ENCODE peak calls at places on chromosomes 4 and X, in four cellular contexts. Q is WTC11, S is HepG2, X is K562. Z is an unnamed sample.
A peak's percentile ranks its signal among the peaks of the same experiment; 100 is the strongest.

GRCh38 chr4:8350326-8350725 is 80.8 kb downstream of the HTRA3 start:
- DNase-seq in Q (no peak), S (no peak), X (no peak), Z (no peak)

GRCh38 chr4:70728096-70728495 is 6.3 kb downstream of the RUFY3 start:
- DNase-seq in Q (no peak), S (no peak), X (no peak), Z (no peak)

GRCh38 chr4:112626228-112626627 is 10.5 kb downstream of the ZGRF1 start:
- DNase-seq in Q (no peak), S (no peak), X (no peak), Z (no peak)

GRCh38 chr4:89769856-89770255 is 67.1 kb downstream of the SNCA start:
- DNase-seq in Q (no peak), S (no peak), X (no peak), Z (no peak)

GRCh38 chr4:963276-964225 is 9.8 kb downstream of the DGKQ start:
- DNase-seq in Q (peak; percentile 9), S (no peak), X (no peak), Z (no peak)

GRCh38 chrX:120790118-120790517 is 85.5 kb downstream of the CT47B1 start:
- DNase-seq in Q (no peak), S (peak; percentile 40), X (peak; percentile 63), Z (peak; percentile 75)

GRCh38 chr4:119715490-119716445 is 87.2 kb upstream of the PDE5A start:
- DNase-seq in Q (no peak), S (no peak), X (no peak), Z (no peak)

GRCh38 chr4:36024901-36025610 is 219.3 kb downstream of the ARAP2 start:
- DNase-seq in Q (no peak), S (no peak), X (no peak), Z (no peak)

GRCh38 chr4:2940267-2941137 is 22.7 kb downstream of the NOP14 start:
- DNase-seq in Q (no peak), S (no peak), X (no peak), Z (no peak)

GRCh38 chr4:32429151-32429550 is 1709.0 kb downstream of the PCDH7 start:
- DNase-seq in Q (no peak), S (no peak), X (no peak), Z (no peak)

GRCh38 chr4:162485486-162485885 is 321.7 kb upstream of the FSTL5 start:
- DNase-seq in Q (no peak), S (no peak), X (no peak), Z (no peak)

GRCh38 chrX:137562096-137562495 is 3.8 kb upstream of the ZIC3 start:
- DNase-seq in Q (no peak), S (no peak), X (no peak), Z (no peak)

GRCh38 chr4:40192286-40193017 is 4.4 kb upstream of the RHOH start:
- DNase-seq in Q (no peak), S (peak; percentile 16), X (no peak), Z (no peak)

GRCh38 chr4:147090486-147090885 is 144.8 kb upstream of the TTC29 start:
- DNase-seq in Q (no peak), S (no peak), X (no peak), Z (no peak)

GRCh38 chrX:38561951-38562719 is 793 bp downstream of the TSPAN7 start:
- DNase-seq in Q (peak; percentile 19), S (peak; percentile 3), X (no peak), Z (peak; percentile 19)

GRCh38 chr4:80831383-80832361 is 198.8 kb upstream of the BMP3 start:
- DNase-seq in Q (no peak), S (no peak), X (no peak), Z (no peak)

GRCh38 chr4:119873794-119874325 is 192.8 kb downstream of the MAD2L1 start:
- DNase-seq in Q (no peak), S (no peak), X (no peak), Z (no peak)

GRCh38 chr4:98688416-98689290 is 30.2 kb upstream of the TSPAN5 start:
- DNase-seq in Q (no peak), S (peak; percentile 9), X (peak; percentile 48), Z (no peak)

GRCh38 chr4:95499176-95499760 is 49.5 kb downstream of the UNC5C start:
- DNase-seq in Q (no peak), S (no peak), X (no peak), Z (no peak)

GRCh38 chr4:6788123-6788522 is 5.6 kb downstream of the KIAA0232 start:
- DNase-seq in Q (no peak), S (no peak), X (peak; percentile 67), Z (no peak)

GRCh38 chr4:7052923-7053715 is 9.9 kb downstream of the TADA2B start:
- DNase-seq in Q (no peak), S (no peak), X (no peak), Z (no peak)

GRCh38 chr4:106105697-106106096 is 210.3 kb downstream of the TBCK start:
- DNase-seq in Q (no peak), S (no peak), X (no peak), Z (no peak)

GRCh38 chr4:106109929-106110328 is 206.1 kb downstream of the TBCK start:
- DNase-seq in Q (no peak), S (no peak), X (no peak), Z (no peak)

GRCh38 chr4:106104276-106104675 is 209.0 kb downstream of the NPNT start:
- DNase-seq in Q (no peak), S (no peak), X (no peak), Z (no peak)
- TF ChIP-seq ELF4 in Q (no peak), S (no peak), X (no peak), Z (no peak)

DNA sequence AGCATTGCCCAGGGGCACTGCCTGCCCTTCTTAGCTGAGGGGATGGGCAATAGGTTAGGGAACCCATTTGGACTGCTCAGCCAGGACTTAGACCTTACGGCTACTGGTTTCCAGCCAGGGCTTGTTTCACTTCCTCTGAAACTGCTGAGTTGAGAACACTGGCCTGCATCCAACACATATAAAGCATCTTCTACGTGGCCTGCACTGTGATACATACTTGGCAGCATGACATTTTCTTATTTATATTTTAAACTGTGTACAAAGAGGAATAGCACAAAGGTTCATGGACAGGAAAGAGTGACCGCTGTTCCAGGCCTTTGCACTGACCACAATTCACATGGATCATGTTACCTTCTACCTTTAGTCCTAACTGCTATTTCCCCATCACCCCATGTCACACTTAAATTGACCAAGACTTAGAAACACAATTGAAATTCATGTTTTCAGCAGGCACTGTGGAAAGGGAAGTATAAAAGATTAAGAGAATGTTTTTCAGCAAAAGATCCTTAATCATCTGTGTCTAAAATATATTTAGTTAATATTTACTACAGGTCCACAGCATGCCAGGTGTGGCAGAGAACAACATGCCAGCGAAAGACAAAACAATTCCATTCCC is 43.7 kb downstream of the NLGN4X start:
- DNase-seq in Q (no peak), S (no peak), X (no peak), Z (no peak)
- TF ChIP-seq ELF4 in Q (no peak), S (no peak), X (no peak), Z (no peak)

DNA sequence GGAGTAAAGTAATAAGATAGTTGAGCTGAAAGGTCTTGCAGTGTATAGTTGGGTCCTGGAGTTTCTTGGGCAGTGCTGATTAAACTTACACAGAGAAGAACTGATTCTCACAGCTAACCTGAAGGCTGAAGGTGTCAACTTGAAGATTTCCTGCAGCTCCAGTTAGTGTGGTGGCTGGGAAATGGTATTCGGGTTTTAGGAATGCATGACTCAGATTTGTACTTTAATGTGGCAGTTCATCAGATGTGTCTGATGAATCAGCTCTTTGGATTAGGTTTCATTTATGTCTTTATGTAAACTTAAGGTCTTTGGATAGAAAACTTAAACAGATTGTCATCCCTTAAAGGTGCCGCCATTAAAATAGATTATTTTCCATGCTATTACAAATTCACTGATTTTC is 200.0 kb downstream of the IL1RAPL1 start:
- DNase-seq in Q (no peak), S (no peak), X (no peak), Z (no peak)
- TF ChIP-seq ELF4 in Q (no peak), S (no peak), X (no peak), Z (no peak)

GRCh38 chrX:19852014-19853005 is 35.1 kb downstream of the SH3KBP1 start:
- DNase-seq in Q (no peak), S (peak; percentile 72), X (no peak), Z (no peak)
- TF ChIP-seq ELF4 in Q (no peak), S (no peak), X (no peak), Z (no peak)

DNA sequence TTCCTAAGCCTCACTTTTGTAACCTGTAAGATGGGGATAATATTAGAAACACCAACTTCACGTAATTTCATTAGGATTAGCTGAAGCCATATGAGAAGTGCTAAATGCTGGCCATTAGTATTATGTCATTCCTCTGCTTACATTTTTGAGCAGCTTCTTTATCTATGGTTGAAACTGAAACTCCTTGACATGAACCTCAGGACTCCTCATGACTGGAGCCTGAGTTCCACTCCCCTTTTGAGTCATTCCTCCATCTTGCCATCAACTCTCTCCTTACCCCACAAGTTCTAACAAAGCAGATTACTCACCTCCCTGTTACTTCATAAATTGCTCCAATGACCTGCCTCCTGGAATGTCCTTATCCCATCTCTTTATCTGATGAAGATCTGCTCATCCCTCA is 123.2 kb upstream of the KCNIP4 start:
- DNase-seq in Q (no peak), S (no peak), X (no peak), Z (no peak)
- TF ChIP-seq ELF4 in Q (no peak), S (no peak), X (no peak), Z (no peak)

GRCh38 chrX:115679460-115679859 is 118.5 kb downstream of the PLS3 start:
- DNase-seq in Q (no peak), S (peak; percentile 5), X (peak; percentile 7), Z (peak; percentile 56)
- TF ChIP-seq ELF4 in Q (no peak), S (no peak), X (no peak), Z (no peak)

GRCh38 chr4:188444500-188444899 is 305.3 kb downstream of the TRIML1 start:
- DNase-seq in Q (no peak), S (no peak), X (no peak), Z (no peak)

GRCh38 chr4:188434686-188435085 is 295.4 kb downstream of the TRIML1 start:
- DNase-seq in Q (no peak), S (no peak), X (no peak), Z (no peak)

GRCh38 chr4:188435381-188435780 is 296.1 kb downstream of the TRIML1 start:
- DNase-seq in Q (no peak), S (no peak), X (no peak), Z (no peak)

GRCh38 chr4:188437535-188437934 is 298.3 kb downstream of the TRIML1 start:
- DNase-seq in Q (no peak), S (no peak), X (no peak), Z (no peak)

DNA sequence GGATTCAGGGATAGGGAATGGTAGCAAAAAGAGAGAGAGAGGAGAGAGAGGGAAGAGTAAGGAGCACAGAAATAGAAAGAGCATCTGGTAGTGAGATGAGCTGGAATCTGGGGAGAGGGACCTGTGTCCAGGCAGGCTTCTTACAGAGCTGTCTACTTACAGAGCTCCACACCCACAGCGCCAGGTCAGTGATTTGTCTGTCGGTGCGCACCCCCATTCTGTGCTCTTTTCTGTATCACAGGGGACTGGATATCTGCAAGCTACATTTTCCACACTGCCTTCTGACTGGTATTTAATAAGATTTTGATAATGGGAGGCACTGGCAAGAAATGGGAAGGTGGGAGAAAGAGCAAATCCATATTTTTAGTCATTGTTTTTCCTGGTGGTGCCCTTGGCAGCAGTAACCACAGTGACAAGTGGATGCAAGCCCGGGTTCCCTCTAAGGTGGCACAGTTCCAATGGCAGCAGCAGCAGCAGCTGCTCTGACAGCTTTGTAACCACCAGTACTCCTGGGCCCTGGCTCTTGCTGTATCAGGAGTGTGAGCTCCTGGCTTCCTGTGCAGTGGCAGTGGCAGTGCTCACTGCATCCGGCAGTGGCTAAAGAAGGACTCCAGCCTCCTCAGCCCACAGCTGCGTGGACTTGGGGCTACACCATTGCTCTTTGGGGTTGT is 300.5 kb downstream of the TRIML1 start:
- DNase-seq in Q (no peak), S (no peak), X (no peak), Z (no peak)
- TF ChIP-seq ELF4 in Q (no peak), S (no peak), X (no peak), Z (no peak)